ENCODE peak calls at places on chromosomes 2 and 18, in four cellular contexts. X, I, D and R are unnamed samples.

GRCh38 chr2:74516070-74516633 is 1.9 kb downstream of the TLX2 start:
- DNase-seq in I (peak; percentile 72), D (no peak), X (peak; percentile 95), R (peak; percentile 93)

GRCh38 chr2:144324446-144325045 is 195.4 kb downstream of the ZEB2 start:
- DNase-seq in X (no peak), D (no peak), I (no peak), R (no peak)

GRCh38 chr2:141063410-141063809 is 1067.4 kb downstream of the LRP1B start:
- DNase-seq in X (peak; percentile 61), I (no peak), D (no peak), R (no peak)

GRCh38 chr2:157246212-157247067 is 11.1 kb upstream of the GALNT5 start:
- DNase-seq in D (peak; percentile 58), I (no peak), X (peak; percentile 67), R (peak; percentile 75)

GRCh38 chr2:18266188-18266587 is 294.3 kb downstream of the RDH14 start:
- DNase-seq in D (no peak), X (peak; percentile 50), I (peak; percentile 37), R (no peak)

GRCh38 chr2:19300961-19301360 is 57.5 kb downstream of the OSR1 start:
- DNase-seq in I (no peak), D (no peak), X (no peak), R (no peak)

GRCh38 chr18:43620936-43621335 is 343.6 kb upstream of the SYT4 start:
- DNase-seq in D (no peak), I (peak; percentile 39), X (peak; percentile 62), R (no peak)

GRCh38 chr2:105396254-105397024 is 2.4 kb downstream of the FHL2 start:
- DNase-seq in I (no peak), D (peak; percentile 95), X (no peak), R (no peak)

GRCh38 chr2:217709496-217710217 is 293.1 kb downstream of the TNS1 start:
- DNase-seq in D (no peak), I (no peak), X (no peak), R (no peak)

GRCh38 chr18:24702001-24702400 is 241.6 kb downstream of the HRH4 start:
- DNase-seq in X (peak; percentile 3), D (no peak), I (no peak), R (no peak)

GRCh38 chr2:182864949-182865348 is 1.5 kb downstream of the FRZB start:
- DNase-seq in I (no peak), X (no peak), D (no peak), R (no peak)

GRCh38 chr2:129748653-129749052 is 230.8 kb upstream of the RAB6C start:
- DNase-seq in I (no peak), X (peak; percentile 66), D (peak; percentile 18), R (peak; percentile 58)

GRCh38 chr2:133652407-133652806 is 84.1 kb upstream of the NCKAP5 start:
- DNase-seq in I (no peak), X (no peak), D (no peak), R (no peak)

GRCh38 chr2:199810422-199811250 is 40.4 kb downstream of the FTCDNL1 start:
- DNase-seq in D (no peak), X (no peak), I (no peak), R (no peak)

GRCh38 chr2:68807821-68808266 is 63.4 kb downstream of the BMP10 start:
- DNase-seq in X (no peak), I (no peak), D (no peak), R (no peak)

GRCh38 chr2:111029135-111029927 is 91.4 kb upstream of the BCL2L11 start:
- DNase-seq in D (no peak), I (no peak), X (peak; percentile 69), R (peak; percentile 89)

GRCh38 chr2:73307720-73308119 is 14.4 kb upstream of the EGR4 start:
- DNase-seq in X (no peak), I (no peak), D (no peak), R (no peak)

GRCh38 chr2:72036173-72036545 is 111.5 kb downstream of the CYP26B1 start:
- DNase-seq in I (peak; percentile 2), D (no peak), X (no peak), R (no peak)

GRCh38 chr2:200482194-200482593 is 27.7 kb downstream of the KCTD18 start:
- DNase-seq in D (no peak), I (peak; percentile 71), X (no peak), R (no peak)

GRCh38 chr2:122451040-122451439 is 695.6 kb downstream of the TSN start:
- DNase-seq in X (peak; percentile 62), D (no peak), I (peak; percentile 6), R (peak; percentile 34)

GRCh38 chr2:43838560-43839267 is at the start of the genes ABCG5 and ABCG8:
- DNase-seq in X (no peak), D (no peak), I (no peak), R (no peak)

GRCh38 chr2:37786153-37786809 is 114.8 kb upstream of the CDC42EP3 start:
- DNase-seq in D (no peak), X (no peak), I (no peak), R (no peak)

GRCh38 chr2:55045685-55046221 is 4.5 kb downstream of the RTN4 start:
- DNase-seq in D (no peak), I (no peak), X (no peak), R (no peak)

GRCh38 chr2:241123816-241124536 is 21.9 kb upstream of the MTERF4 start:
- DNase-seq in D (no peak), X (no peak), I (no peak), R (no peak)

GRCh38 chr2:62570861-62571698 is 65.1 kb upstream of the TMEM17 start:
- DNase-seq in I (no peak), D (no peak), X (peak; percentile 73), R (peak; percentile 32)

GRCh38 chr2:112077814-112078213 is 22.7 kb downstream of the TMEM87B start:
- DNase-seq in I (no peak), X (peak; percentile 27), D (no peak), R (peak; percentile 52)

GRCh38 chr2:172822585-172822984 is 86.9 kb downstream of the RAPGEF4 start:
- DNase-seq in X (no peak), D (no peak), I (no peak), R (no peak)

GRCh38 chr2:238912228-238912915 is 64.5 kb downstream of the TWIST2 start:
- DNase-seq in X (no peak), D (no peak), I (no peak), R (no peak)

DNA sequence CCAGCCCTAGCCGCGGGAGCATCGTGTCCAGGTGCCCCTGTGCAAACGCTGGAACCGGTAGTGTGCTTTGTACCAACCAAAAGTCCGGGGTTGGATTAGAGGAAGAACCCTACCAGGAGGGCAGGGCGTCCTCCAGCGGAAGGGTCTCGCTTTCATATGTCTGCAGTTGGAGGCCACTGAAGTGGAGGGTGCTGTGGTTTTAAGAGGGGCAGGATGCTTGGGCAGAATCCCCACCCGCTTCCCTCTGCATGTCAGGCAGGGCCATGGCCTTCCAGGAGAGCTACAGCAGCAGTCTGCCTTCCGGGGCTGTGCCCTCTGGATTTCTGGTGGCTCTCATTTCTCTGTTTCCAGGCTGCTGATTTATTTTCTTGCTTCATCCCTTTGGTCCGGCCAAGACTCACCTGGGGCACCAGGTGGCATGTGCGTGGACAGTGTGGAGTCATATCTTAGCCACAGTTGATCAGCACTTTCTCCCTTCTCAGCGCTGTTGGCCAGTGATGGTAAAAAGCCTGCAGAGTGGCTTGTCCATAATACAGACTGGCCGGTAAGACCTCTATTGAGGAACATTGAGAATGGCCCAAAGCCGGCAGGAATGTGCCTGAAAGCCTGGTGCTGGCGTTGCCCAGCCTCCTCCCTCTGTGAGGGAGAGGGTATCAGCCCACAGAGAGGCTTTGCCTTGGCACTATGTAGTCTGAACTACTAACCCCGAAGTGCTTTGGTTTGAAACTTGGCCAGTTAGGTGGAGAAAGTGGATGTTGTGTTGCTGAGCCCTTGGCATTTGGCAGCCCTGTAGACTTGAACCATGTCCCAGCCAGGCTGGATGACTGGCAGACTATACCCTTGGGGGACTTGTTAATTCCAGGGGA is 1.8 kb downstream of the AGAP1 start:
- DNase-seq in D (no peak), X (no peak), I (no peak), R (no peak)
- H2AFZ ChIP-seq in D (no peak overlapping the region), X (no peak overlapping the region), I (peak overlapping the region; percentile 48), R (no peak overlapping the region)

GRCh38 chr18:45688113-45688512 is 35.9 kb upstream of the SLC14A1 start:
- DNase-seq in D (no peak), I (no peak), X (no peak), R (no peak)
- H2AFZ ChIP-seq in D (no peak overlapping the region), I (no peak overlapping the region), X (peak overlapping the region; percentile 47), R (no peak overlapping the region)

GRCh38 chr2:10946394-10946793 is 34.7 kb downstream of the KCNF1 start:
- DNase-seq in D (no peak), X (no peak), I (no peak), R (no peak)
- H2AFZ ChIP-seq in D (no peak overlapping the region), X (no peak overlapping the region), I (peak overlapping the region; percentile 56), R (no peak overlapping the region)

DNA sequence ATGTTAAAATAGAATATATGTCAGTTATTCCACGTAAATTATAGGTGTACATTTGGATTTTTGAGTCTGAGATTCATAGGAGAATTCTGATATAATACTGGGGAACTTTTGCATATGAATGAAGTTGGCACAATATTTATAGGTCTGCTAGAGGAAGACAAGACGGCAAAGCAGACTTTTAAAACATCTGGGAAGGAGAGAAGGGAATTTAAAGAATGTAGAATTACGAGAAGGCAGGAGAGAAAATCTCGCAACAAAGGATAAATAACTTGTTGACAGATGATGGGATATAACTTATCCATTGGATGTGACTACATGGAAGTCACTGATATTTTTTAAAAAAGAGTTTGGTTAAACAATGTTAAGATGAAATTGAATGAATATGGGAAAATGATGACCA is 615.6 kb downstream of the ERBB4 start:
- DNase-seq in I (no peak), D (no peak), X (peak; percentile 49), R (no peak)
- H2AFZ ChIP-seq in I (no peak overlapping the region), D (no peak overlapping the region), X (no peak overlapping the region), R (no peak overlapping the region)

DNA sequence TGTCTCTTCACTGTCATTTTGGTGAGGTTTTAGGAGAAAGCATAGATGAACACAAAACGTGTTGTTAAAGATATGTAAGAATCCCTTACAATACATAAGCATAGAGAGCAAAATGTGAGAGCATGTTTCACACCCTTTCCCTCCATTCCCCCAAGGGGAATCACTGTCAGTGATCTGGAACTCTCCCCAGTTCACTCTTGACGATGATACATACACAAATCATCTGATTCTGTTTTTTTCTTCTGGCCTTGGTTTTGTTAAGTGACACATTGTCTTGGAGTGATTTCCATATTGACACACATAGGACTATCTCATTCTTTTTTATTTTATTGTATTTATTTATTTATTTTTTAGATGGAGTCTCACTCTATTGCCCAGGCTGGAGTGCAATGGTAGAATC is 53.7 kb upstream of the TANC1 start:
- DNase-seq in X (no peak), I (no peak), D (no peak), R (no peak)
- H2AFZ ChIP-seq in X (no peak overlapping the region), I (no peak overlapping the region), D (no peak overlapping the region), R (no peak overlapping the region)

GRCh38 chr2:230828272-230828961 is 36.3 kb upstream of the ITM2C start:
- DNase-seq in X (peak; percentile 50), I (no peak), D (no peak), R (peak; percentile 51)
- H2AFZ ChIP-seq in X (peak overlapping the region; percentile 97), I (no peak overlapping the region), D (no peak overlapping the region), R (no peak overlapping the region)

DNA sequence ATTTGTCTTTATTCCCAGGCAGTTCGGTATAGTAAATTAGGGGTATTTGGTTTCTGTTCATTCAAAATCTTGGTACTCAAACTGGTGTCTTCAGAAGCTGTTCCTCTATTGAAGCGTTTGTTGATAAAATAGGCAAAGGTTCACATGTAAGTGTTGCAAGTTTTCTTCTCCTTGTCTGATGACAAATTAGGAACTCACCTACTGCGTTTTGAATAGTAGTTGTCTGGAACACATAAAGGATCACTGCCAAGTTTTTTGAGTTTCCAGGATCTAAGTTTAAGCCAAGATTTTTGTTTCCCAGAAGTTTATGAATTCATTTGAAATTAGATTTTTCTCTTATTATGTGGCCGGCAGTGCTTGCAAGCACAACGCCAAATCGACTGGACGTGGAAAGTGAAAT is 85.3 kb downstream of the ARHGEF33 start:
- DNase-seq in X (no peak), I (no peak), D (no peak), R (no peak)
- H2AFZ ChIP-seq in X (no peak overlapping the region), I (no peak overlapping the region), D (no peak overlapping the region), R (no peak overlapping the region)